ENCODE peak calls at places on chromosomes 2 and 18, in six cellular contexts. M, O, V, H, C and L are unnamed samples.

GRCh38 chr2:222535477-222535876 is 111.1 kb downstream of the SGPP2 start:
- DNase-seq in O (no peak), V (no peak), H (no peak), M (no peak), C (no peak), L (no peak)

GRCh38 chr2:113133696-113134558 is 6.5 kb downstream of the IL1RN start:
- DNase-seq in C (no peak), O (no peak), H (no peak), V (no peak), M (no peak), L (no peak)

GRCh38 chr2:100623033-100623715 is 60.4 kb downstream of the PDCL3 start:
- DNase-seq in H (peak; percentile 34), O (no peak), C (no peak), M (no peak), V (no peak), L (no peak)

GRCh38 chr18:12408247-12408869 is 629 bp downstream of the PRELID3A start:
- DNase-seq in M (no peak), H (no peak), O (no peak), C (no peak), V (no peak), L (no peak)

GRCh38 chr2:109331864-109332848 is 203.2 kb downstream of the SH3RF3 start:
- DNase-seq in C (peak; percentile 40), O (peak; percentile 86), H (peak; percentile 95), V (peak; percentile 79), M (no peak), L (no peak)

GRCh38 chr18:31447530-31448191 is at the start of gene DSG3:
- DNase-seq in V (no peak), H (no peak), C (no peak), O (no peak), M (no peak), L (no peak)

GRCh38 chr2:64062840-64063239 is 43.6 kb upstream of the VPS54 start:
- DNase-seq in H (no peak), V (no peak), O (no peak), C (no peak), M (no peak), L (no peak)

GRCh38 chr2:237533668-237534138 is 32.7 kb upstream of the PRLH start:
- DNase-seq in O (no peak), M (no peak), V (no peak), C (no peak), H (no peak), L (no peak)

GRCh38 chr2:203282101-203282500 is 43.3 kb downstream of the CYP20A1 start:
- DNase-seq in V (no peak), O (no peak), M (no peak), C (no peak), H (no peak), L (no peak)

GRCh38 chr2:222563319-222563718 is 92.6 kb downstream of the FARSB start:
- DNase-seq in V (no peak), O (no peak), M (no peak), H (no peak), C (no peak), L (no peak)

GRCh38 chr2:99648115-99648850 is 158.5 kb upstream of the REV1 start:
- DNase-seq in M (no peak), V (no peak), H (peak; percentile 61), O (no peak), C (no peak), L (no peak)

GRCh38 chr18:50820901-50821520 is 1.2 kb upstream of the MRO start:
- DNase-seq in C (no peak), M (no peak), V (no peak), H (no peak), O (no peak), L (no peak)

GRCh38 chr18:60684843-60685513 is 312.4 kb upstream of the MC4R start:
- DNase-seq in H (no peak), M (no peak), O (no peak), V (no peak), C (no peak), L (no peak)

GRCh38 chr2:21466528-21466927 is 342.8 kb downstream of the TDRD15 start:
- DNase-seq in H (no peak), O (no peak), V (no peak), M (no peak), C (no peak), L (no peak)

GRCh38 chr2:190344275-190344827 is 962 bp downstream of the INPP1 start:
- DNase-seq in M (no peak), C (peak; percentile 48), V (peak; percentile 47), H (peak; percentile 88), O (no peak), L (no peak)

GRCh38 chr2:38201784-38202183 is 125.8 kb upstream of the CYP1B1 start:
- DNase-seq in H (no peak), C (no peak), O (no peak), M (no peak), V (no peak), L (no peak)

GRCh38 chr2:185978634-185979405 is 240.2 kb downstream of the FSIP2 start:
- DNase-seq in M (no peak), O (no peak), C (no peak), H (no peak), V (no peak), L (no peak)

GRCh38 chr2:17599617-17600016 is 59.1 kb downstream of the VSNL1 start:
- DNase-seq in H (no peak), O (no peak), C (no peak), M (no peak), V (no peak), L (no peak)

GRCh38 chr2:99000708-99001107 is 64.7 kb upstream of the CRACDL start:
- DNase-seq in V (no peak), M (no peak), C (no peak), H (no peak), O (no peak), L (no peak)

GRCh38 chr2:208101716-208102631 is 22.4 kb downstream of the CRYGD start:
- DNase-seq in O (no peak), M (no peak), V (no peak), C (no peak), H (no peak), L (no peak)

GRCh38 chr2:98445167-98445522 is 487 bp downstream of the INPP4A start:
- DNase-seq in O (peak; percentile 89), V (no peak), M (no peak), C (no peak), H (no peak), L (no peak)

GRCh38 chr2:143616452-143616851 is 487.2 kb downstream of the ARHGAP15 start:
- DNase-seq in C (no peak), H (no peak), V (no peak), M (no peak), O (no peak), L (no peak)

GRCh38 chr2:198597648-198598047 is 793.3 kb downstream of the PLCL1 start:
- DNase-seq in C (no peak), H (no peak), O (no peak), V (no peak), M (no peak), L (no peak)

GRCh38 chr2:74516070-74516633 is 1.9 kb downstream of the TLX2 start:
- DNase-seq in M (peak; percentile 28), C (peak; percentile 62), H (peak; percentile 88), V (peak; percentile 75), O (peak; percentile 86), L (peak; percentile 41)

GRCh38 chr2:121038431-121038830 is 246.6 kb downstream of the TFCP2L1 start:
- DNase-seq in H (no peak), V (no peak), O (no peak), M (no peak), C (no peak), L (no peak)

GRCh38 chr2:96102596-96103387 is 13.6 kb downstream of the ADRA2B start:
- DNase-seq in C (peak; percentile 20), O (peak; percentile 51), M (peak; percentile 0), V (no peak), H (peak; percentile 41), L (no peak)

GRCh38 chr2:216389565-216389964 is 17.3 kb upstream of the MARCHF4 start:
- DNase-seq in V (no peak), C (no peak), H (no peak), M (no peak), O (no peak), L (no peak)

GRCh38 chr18:78630981-78631510 is 348.6 kb upstream of the SALL3 start:
- DNase-seq in V (no peak), M (no peak), O (no peak), C (no peak), H (peak; percentile 14), L (no peak)

GRCh38 chr18:78630356-78630755 is 349.3 kb upstream of the SALL3 start:
- DNase-seq in C (peak; percentile 9), M (no peak), V (no peak), O (no peak), H (peak; percentile 23), L (no peak)

GRCh38 chr18:78632111-78632541 is 347.5 kb upstream of the SALL3 start:
- DNase-seq in M (no peak), H (peak; percentile 27), O (no peak), C (no peak), V (no peak), L (no peak)

GRCh38 chr18:78627546-78628315 is 351.9 kb upstream of the SALL3 start:
- DNase-seq in O (no peak), V (no peak), C (no peak), M (no peak), H (peak; percentile 37), L (no peak)

GRCh38 chr18:78629426-78629825 is 350.2 kb upstream of the SALL3 start:
- DNase-seq in C (peak; percentile 16), M (no peak), H (peak; percentile 18), O (no peak), V (no peak), L (no peak)
- H3K4me1 ChIP-seq in C (no peaks in the 10 kb centered on the region), M (peaks cover 8% of the 10 kb centered on the region), H (no peaks in the 10 kb centered on the region), O (no peaks in the 10 kb centered on the region), V (no peaks in the 10 kb centered on the region), L (peaks cover 6% of the 10 kb centered on the region)

GRCh38 chr2:218985325-218986091 is 524 bp upstream of the FEV start:
- DNase-seq in V (no peak), C (no peak), O (no peak), H (no peak), M (no peak), L (no peak)
- H3K4me3 ChIP-seq in V (peak overlapping the region; percentile 48), C (peak overlapping the region; percentile 37), O (no peak overlapping the region), H (no peak overlapping the region), M (no peak overlapping the region), L (no peak overlapping the region)

GRCh38 chr18:48138660-48139426 is 208.4 kb upstream of the SMAD2 start:
- DNase-seq in M (no peak), C (peak; percentile 59), V (no peak), H (no peak), O (peak; percentile 66), L (no peak)
- H3K27ac ChIP-seq in M (no peak overlapping the region), C (peak overlapping the region; percentile 90), V (peak overlapping the region; percentile 73), H (no peak overlapping the region), O (no peak overlapping the region), L (no peak overlapping the region)

GRCh38 chr2:201127570-201127969 is 11.6 kb downstream of the CFLAR start:
- DNase-seq in V (no peak), M (no peak), H (peak; percentile 70), O (no peak), C (no peak), L (no peak)

GRCh38 chr2:201129044-201129505 is 13.1 kb downstream of the CFLAR start:
- DNase-seq in O (no peak), H (no peak), C (peak; percentile 59), V (no peak), M (no peak), L (no peak)

GRCh38 chr2:201127128-201127521 is 11.2 kb downstream of the CFLAR start:
- DNase-seq in V (no peak), C (no peak), M (no peak), O (no peak), H (no peak), L (no peak)

GRCh38 chr2:201130524-201131186 is 14.7 kb downstream of the CFLAR start:
- DNase-seq in O (no peak), H (no peak), M (no peak), C (no peak), V (no peak), L (no peak)

GRCh38 chr2:201126308-201127127 is 10.6 kb downstream of the CFLAR start:
- DNase-seq in H (no peak), M (no peak), C (no peak), V (no peak), O (no peak), L (no peak)
- H3K4me1 ChIP-seq in H (peaks cover 68% of the 10 kb centered on the region), M (peaks cover 98% of the 10 kb centered on the region), C (peaks cover 100% of the 10 kb centered on the region), V (peaks cover 100% of the 10 kb centered on the region), O (peaks cover 99% of the 10 kb centered on the region), L (peaks cover 86% of the 10 kb centered on the region)